ENCODE peak calls at places on chromosome 1, in ten cellular contexts. One of them, this sample, is unnamed.

GRCh38 chr1:100400332-100400933 is 48.1 kb downstream of the CDC14A start:
- DNase-seq in lower lobe of right lung: peak; percentile 59
- DNase-seq in fibroblast of mammary gland: no peak
- DNase-seq in progenitor cell of endocrine pancreas: no peak
- DNase-seq in mucosa of descending colon: peak; percentile 31
- DNase-seq in GM10248: peak; percentile 21
- DNase-seq in AG04450: no peak
- DNase-seq in left ventricle myocardium inferior: peak; percentile 38
- DNase-seq in ascending aorta: no peak
- DNase-seq in Calu3: no peak
- DNase-seq in this sample: no peak

GRCh38 chr1:174040387-174040786 is 18.2 kb upstream of the RC3H1 start:
- DNase-seq in lower lobe of right lung: no peak
- DNase-seq in fibroblast of mammary gland: peak; percentile 94
- DNase-seq in progenitor cell of endocrine pancreas: no peak
- DNase-seq in mucosa of descending colon: no peak
- DNase-seq in GM10248: no peak
- DNase-seq in AG04450: peak; percentile 72
- DNase-seq in left ventricle myocardium inferior: no peak
- DNase-seq in ascending aorta: no peak
- DNase-seq in Calu3: peak; percentile 69
- DNase-seq in this sample: no peak

GRCh38 chr1:18541046-18541795 is 60.5 kb downstream of the KLHDC7A start:
- DNase-seq in lower lobe of right lung: no peak
- DNase-seq in fibroblast of mammary gland: no peak
- DNase-seq in progenitor cell of endocrine pancreas: no peak
- DNase-seq in mucosa of descending colon: no peak
- DNase-seq in GM10248: no peak
- DNase-seq in AG04450: no peak
- DNase-seq in left ventricle myocardium inferior: no peak
- DNase-seq in ascending aorta: peak; percentile 18
- DNase-seq in Calu3: no peak
- DNase-seq in this sample: no peak

GRCh38 chr1:206706298-206706791 is 21.6 kb downstream of the MAPKAPK2 start:
- DNase-seq in lower lobe of right lung: no peak
- DNase-seq in fibroblast of mammary gland: peak; percentile 99
- DNase-seq in progenitor cell of endocrine pancreas: no peak
- DNase-seq in mucosa of descending colon: no peak
- DNase-seq in GM10248: no peak
- DNase-seq in AG04450: peak; percentile 61
- DNase-seq in left ventricle myocardium inferior: no peak
- DNase-seq in ascending aorta: peak; percentile 92
- DNase-seq in Calu3: no peak
- DNase-seq in this sample: no peak

GRCh38 chr1:1599919-1600860 is at the start of gene FNDC10:
- DNase-seq in lower lobe of right lung: peak; percentile 47
- DNase-seq in fibroblast of mammary gland: no peak
- DNase-seq in progenitor cell of endocrine pancreas: no peak
- DNase-seq in mucosa of descending colon: no peak
- DNase-seq in GM10248: no peak
- DNase-seq in AG04450: no peak
- DNase-seq in left ventricle myocardium inferior: no peak
- DNase-seq in ascending aorta: no peak
- DNase-seq in Calu3: no peak
- DNase-seq in this sample: no peak

GRCh38 chr1:26861889-26862371 is 1.0 kb upstream of the SFN start:
- DNase-seq in lower lobe of right lung: no peak
- DNase-seq in fibroblast of mammary gland: peak; percentile 28
- DNase-seq in progenitor cell of endocrine pancreas: no peak
- DNase-seq in mucosa of descending colon: peak; percentile 53
- DNase-seq in GM10248: no peak
- DNase-seq in AG04450: no peak
- DNase-seq in left ventricle myocardium inferior: no peak
- DNase-seq in ascending aorta: no peak
- DNase-seq in Calu3: peak; percentile 23
- DNase-seq in this sample: no peak

GRCh38 chr1:108893141-108893530 is 16.4 kb downstream of the GPSM2 start:
- DNase-seq in lower lobe of right lung: no peak
- DNase-seq in fibroblast of mammary gland: peak; percentile 70
- DNase-seq in progenitor cell of endocrine pancreas: no peak
- DNase-seq in mucosa of descending colon: no peak
- DNase-seq in GM10248: no peak
- DNase-seq in AG04450: no peak
- DNase-seq in left ventricle myocardium inferior: no peak
- DNase-seq in ascending aorta: no peak
- DNase-seq in Calu3: no peak
- DNase-seq in this sample: no peak

GRCh38 chr1:84089470-84090261 is 54.4 kb upstream of the PRKACB start:
- DNase-seq in lower lobe of right lung: no peak
- DNase-seq in fibroblast of mammary gland: peak; percentile 65
- DNase-seq in progenitor cell of endocrine pancreas: no peak
- DNase-seq in mucosa of descending colon: no peak
- DNase-seq in GM10248: no peak
- DNase-seq in AG04450: no peak
- DNase-seq in left ventricle myocardium inferior: no peak
- DNase-seq in ascending aorta: no peak
- DNase-seq in Calu3: no peak
- DNase-seq in this sample: no peak

GRCh38 chr1:17018849-17019248 is 7.1 kb upstream of the ATP13A2 start:
- DNase-seq in lower lobe of right lung: no peak
- DNase-seq in fibroblast of mammary gland: no peak
- DNase-seq in progenitor cell of endocrine pancreas: no peak
- DNase-seq in mucosa of descending colon: no peak
- DNase-seq in GM10248: no peak
- DNase-seq in AG04450: no peak
- DNase-seq in left ventricle myocardium inferior: no peak
- DNase-seq in ascending aorta: peak; percentile 30
- DNase-seq in Calu3: no peak
- DNase-seq in this sample: no peak

GRCh38 chr1:81233591-81233990 is 567.1 kb upstream of the ADGRL2 start:
- DNase-seq in lower lobe of right lung: no peak
- DNase-seq in fibroblast of mammary gland: no peak
- DNase-seq in progenitor cell of endocrine pancreas: no peak
- DNase-seq in mucosa of descending colon: no peak
- DNase-seq in GM10248: no peak
- DNase-seq in AG04450: no peak
- DNase-seq in left ventricle myocardium inferior: no peak
- DNase-seq in ascending aorta: no peak
- DNase-seq in Calu3: no peak
- DNase-seq in this sample: no peak

GRCh38 chr1:38891753-38892152 is 10.4 kb upstream of the GJA9 start:
- DNase-seq in lower lobe of right lung: no peak
- DNase-seq in fibroblast of mammary gland: no peak
- DNase-seq in progenitor cell of endocrine pancreas: no peak
- DNase-seq in mucosa of descending colon: no peak
- DNase-seq in GM10248: no peak
- DNase-seq in AG04450: no peak
- DNase-seq in left ventricle myocardium inferior: no peak
- DNase-seq in ascending aorta: no peak
- DNase-seq in Calu3: no peak
- DNase-seq in this sample: no peak

GRCh38 chr1:162690672-162691434 is 58.6 kb downstream of the DDR2 start:
- DNase-seq in lower lobe of right lung: no peak
- DNase-seq in fibroblast of mammary gland: peak; percentile 98
- DNase-seq in progenitor cell of endocrine pancreas: no peak
- DNase-seq in mucosa of descending colon: no peak
- DNase-seq in GM10248: no peak
- DNase-seq in AG04450: peak; percentile 47
- DNase-seq in left ventricle myocardium inferior: peak; percentile 47
- DNase-seq in ascending aorta: peak; percentile 93
- DNase-seq in Calu3: no peak
- DNase-seq in this sample: no peak

GRCh38 chr1:1550591-1551432 is 10.4 kb upstream of the TMEM240 start:
- DNase-seq in lower lobe of right lung: no peak
- DNase-seq in fibroblast of mammary gland: peak; percentile 80
- DNase-seq in progenitor cell of endocrine pancreas: no peak
- DNase-seq in mucosa of descending colon: no peak
- DNase-seq in GM10248: no peak
- DNase-seq in AG04450: no peak
- DNase-seq in left ventricle myocardium inferior: no peak
- DNase-seq in ascending aorta: no peak
- DNase-seq in Calu3: no peak
- DNase-seq in this sample: no peak

GRCh38 chr1:24903011-24903461 is 27.0 kb downstream of the RUNX3 start:
- DNase-seq in lower lobe of right lung: peak; percentile 20
- DNase-seq in fibroblast of mammary gland: no peak
- DNase-seq in progenitor cell of endocrine pancreas: no peak
- DNase-seq in mucosa of descending colon: peak; percentile 6
- DNase-seq in GM10248: no peak
- DNase-seq in AG04450: no peak
- DNase-seq in left ventricle myocardium inferior: no peak
- DNase-seq in ascending aorta: peak; percentile 25
- DNase-seq in Calu3: no peak
- DNase-seq in this sample: peak; percentile 16

GRCh38 chr1:47469910-47470309 is 32.1 kb downstream of the FOXD2 start:
- DNase-seq in lower lobe of right lung: no peak
- DNase-seq in fibroblast of mammary gland: no peak
- DNase-seq in progenitor cell of endocrine pancreas: no peak
- DNase-seq in mucosa of descending colon: no peak
- DNase-seq in GM10248: no peak
- DNase-seq in AG04450: no peak
- DNase-seq in left ventricle myocardium inferior: no peak
- DNase-seq in ascending aorta: no peak
- DNase-seq in Calu3: no peak
- DNase-seq in this sample: no peak
- TF ChIP-seq CTCF in lower lobe of right lung: no peak
- TF ChIP-seq CTCF in fibroblast of mammary gland: no peak
- TF ChIP-seq CTCF in progenitor cell of endocrine pancreas: no peak
- TF ChIP-seq CTCF in mucosa of descending colon: no peak
- TF ChIP-seq CTCF in GM10248: no peak
- TF ChIP-seq CTCF in AG04450: no peak
- TF ChIP-seq CTCF in left ventricle myocardium inferior: no peak
- TF ChIP-seq CTCF in ascending aorta: no peak
- TF ChIP-seq CTCF in Calu3: no peak
- TF ChIP-seq CTCF in this sample: no peak

DNA sequence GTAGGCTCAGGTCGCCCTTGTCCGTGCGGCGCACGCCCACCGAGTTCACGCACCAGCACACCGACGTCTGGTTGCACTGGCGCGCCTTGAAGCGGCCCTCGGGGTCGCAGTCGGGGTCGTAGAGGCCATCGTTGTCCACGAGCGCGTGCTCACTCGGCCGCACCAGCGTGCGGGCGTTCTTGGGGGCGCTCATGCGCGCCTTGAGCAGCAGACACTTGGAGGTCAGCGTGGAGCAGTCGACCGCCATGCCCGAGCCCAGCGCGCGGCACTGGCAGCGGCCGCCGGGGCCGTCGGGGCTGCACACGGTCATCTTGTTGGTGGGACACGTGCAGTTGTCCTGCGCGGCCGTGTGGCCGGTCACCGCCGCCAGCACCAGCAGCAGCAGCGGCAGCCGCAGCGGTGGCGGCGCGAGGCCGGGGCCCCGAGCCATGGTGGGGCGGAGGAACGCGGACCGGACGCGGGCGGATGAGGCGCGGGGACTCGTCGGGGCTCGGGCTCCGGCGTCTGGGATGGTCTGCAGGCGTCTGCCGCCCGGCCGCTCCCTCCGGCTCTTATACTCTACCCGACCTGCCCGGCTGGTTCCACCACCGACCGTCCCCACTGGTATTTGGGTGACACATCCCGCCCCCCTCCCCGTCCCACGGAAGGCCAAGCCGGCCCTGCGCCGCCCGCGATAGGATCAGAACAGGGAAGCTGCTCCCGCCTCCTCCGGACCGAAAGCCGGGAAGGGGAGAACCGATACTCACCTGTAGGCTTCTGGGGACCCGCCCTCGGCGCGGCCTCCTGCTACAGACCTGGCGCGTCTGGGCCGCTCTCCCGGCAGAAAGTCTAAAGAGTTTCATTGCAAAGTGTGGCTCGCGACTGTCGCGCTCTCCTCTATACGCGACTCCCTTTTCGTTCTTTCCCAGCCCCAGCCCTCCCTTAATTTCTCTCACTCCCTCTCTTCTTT is at the start of gene TACSTD2:
- DNase-seq in lower lobe of right lung: peak; percentile 92
- DNase-seq in fibroblast of mammary gland: no peak
- DNase-seq in progenitor cell of endocrine pancreas: peak; percentile 56
- DNase-seq in mucosa of descending colon: peak; percentile 65
- DNase-seq in GM10248: no peak
- DNase-seq in AG04450: no peak
- DNase-seq in left ventricle myocardium inferior: peak; percentile 18
- DNase-seq in ascending aorta: peak; percentile 74
- DNase-seq in Calu3: peak; percentile 92
- DNase-seq in this sample: no peak
- TF ChIP-seq CTCF in lower lobe of right lung: no peak
- TF ChIP-seq CTCF in fibroblast of mammary gland: no peak
- TF ChIP-seq CTCF in progenitor cell of endocrine pancreas: no peak
- TF ChIP-seq CTCF in mucosa of descending colon: no peak
- TF ChIP-seq CTCF in GM10248: peak; percentile 22
- TF ChIP-seq CTCF in AG04450: no peak
- TF ChIP-seq CTCF in left ventricle myocardium inferior: no peak
- TF ChIP-seq CTCF in ascending aorta: no peak
- TF ChIP-seq CTCF in Calu3: no peak
- TF ChIP-seq CTCF in this sample: no peak

DNA sequence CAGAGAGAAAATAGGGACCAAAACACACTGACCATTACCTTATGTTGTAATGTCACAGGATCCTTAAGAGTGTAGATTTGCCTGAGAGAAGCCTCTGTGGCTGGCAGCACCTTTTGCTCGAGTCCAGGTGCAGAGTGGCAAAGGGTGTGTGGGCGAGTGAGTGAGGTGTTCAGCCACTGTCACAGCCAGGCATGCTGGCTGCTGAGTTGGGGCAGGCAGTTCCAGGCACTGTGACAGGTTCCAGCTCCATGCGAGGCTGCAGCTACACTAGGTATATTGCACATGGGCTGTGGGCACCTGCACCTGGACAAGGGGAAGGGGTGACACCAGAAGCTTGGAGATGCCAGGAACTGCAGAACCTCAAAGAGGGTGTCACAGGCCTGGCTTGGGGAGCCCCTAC is 1370.4 kb upstream of the PRMT6 start:
- DNase-seq in lower lobe of right lung: no peak
- DNase-seq in fibroblast of mammary gland: no peak
- DNase-seq in progenitor cell of endocrine pancreas: no peak
- DNase-seq in mucosa of descending colon: no peak
- DNase-seq in GM10248: no peak
- DNase-seq in AG04450: no peak
- DNase-seq in left ventricle myocardium inferior: no peak
- DNase-seq in ascending aorta: no peak
- DNase-seq in Calu3: no peak
- DNase-seq in this sample: no peak
- TF ChIP-seq CTCF in lower lobe of right lung: no peak
- TF ChIP-seq CTCF in fibroblast of mammary gland: no peak
- TF ChIP-seq CTCF in progenitor cell of endocrine pancreas: no peak
- TF ChIP-seq CTCF in mucosa of descending colon: no peak
- TF ChIP-seq CTCF in GM10248: no peak
- TF ChIP-seq CTCF in AG04450: no peak
- TF ChIP-seq CTCF in left ventricle myocardium inferior: no peak
- TF ChIP-seq CTCF in ascending aorta: no peak
- TF ChIP-seq CTCF in Calu3: no peak
- TF ChIP-seq CTCF in this sample: no peak

DNA sequence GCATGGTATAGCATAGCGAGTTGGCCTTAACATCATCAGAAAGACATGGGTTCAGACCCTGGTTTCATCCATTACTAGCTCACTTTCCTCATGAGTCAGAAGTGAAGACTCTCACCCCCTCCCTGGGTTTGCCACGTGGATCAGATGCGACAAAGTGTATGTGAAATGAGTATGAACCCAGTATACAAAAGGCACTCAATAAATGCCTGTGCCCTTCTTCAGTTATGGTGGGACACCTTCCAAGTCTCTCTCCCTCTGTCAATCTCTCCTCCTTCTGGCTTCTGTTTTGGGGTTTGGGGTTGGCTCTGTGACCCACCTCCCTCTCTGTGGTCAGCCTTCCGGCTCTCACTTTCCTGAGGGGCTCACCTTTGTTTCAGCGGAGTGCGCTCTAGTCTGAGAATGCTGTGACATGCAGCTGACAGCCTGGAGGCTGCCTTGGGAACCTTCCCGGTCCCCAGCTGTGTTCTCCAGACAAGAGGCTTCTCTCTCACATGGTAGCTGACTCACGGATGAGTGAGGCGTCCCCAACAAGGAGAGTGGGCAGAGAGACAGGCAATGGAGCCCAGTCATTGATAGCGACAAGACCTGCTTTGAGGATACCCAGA is 155.0 kb upstream of the EDN2 start:
- DNase-seq in lower lobe of right lung: no peak
- DNase-seq in fibroblast of mammary gland: peak; percentile 86
- DNase-seq in progenitor cell of endocrine pancreas: no peak
- DNase-seq in mucosa of descending colon: no peak
- DNase-seq in GM10248: peak; percentile 69
- DNase-seq in AG04450: no peak
- DNase-seq in left ventricle myocardium inferior: no peak
- DNase-seq in ascending aorta: peak; percentile 59
- DNase-seq in Calu3: no peak
- DNase-seq in this sample: no peak
- TF ChIP-seq CTCF in lower lobe of right lung: no peak
- TF ChIP-seq CTCF in fibroblast of mammary gland: no peak
- TF ChIP-seq CTCF in progenitor cell of endocrine pancreas: no peak
- TF ChIP-seq CTCF in mucosa of descending colon: no peak
- TF ChIP-seq CTCF in GM10248: no peak
- TF ChIP-seq CTCF in AG04450: no peak
- TF ChIP-seq CTCF in left ventricle myocardium inferior: no peak
- TF ChIP-seq CTCF in ascending aorta: no peak
- TF ChIP-seq CTCF in Calu3: no peak
- TF ChIP-seq CTCF in this sample: no peak

This sample was measured in natural killer cell.